ENCODE peak calls at places on chromosomes 2 and 18, in ten cellular contexts. One of them, this sample, is unnamed.

GRCh38 chr2:16677875-16678274 is 12.2 kb upstream of the CYRIA start:
- DNase-seq in A172: no peak
- DNase-seq in B cell: no peak
- DNase-seq in Ammon's horn: no peak
- DNase-seq in caudate nucleus: no peak
- DNase-seq in prostate gland: no peak
- DNase-seq in stimulated activated CD8-positive, alpha-beta memory T cell treated with anti-CD3 and anti-CD28 coated beads, Interleukin-15, amount 100 ng/mL, for 24 hours: no peak
- DNase-seq in AG08395: no peak
- DNase-seq in activated CD8-positive, alpha-beta memory T cell treated with anti-CD3 and anti-CD28 coated beads for 1 hour: no peak
- DNase-seq in GM23338: no peak
- DNase-seq in this sample: no peak

GRCh38 chr2:231987088-231987788 is 25.7 kb downstream of the DIS3L2 start:
- DNase-seq in GM23338: no peak
- DNase-seq in AG08395: peak; percentile 7
- DNase-seq in A172: no peak
- DNase-seq in Ammon's horn: no peak
- DNase-seq in stimulated activated CD8-positive, alpha-beta memory T cell treated with anti-CD3 and anti-CD28 coated beads, Interleukin-15, amount 100 ng/mL, for 24 hours: no peak
- DNase-seq in prostate gland: no peak
- DNase-seq in B cell: no peak
- DNase-seq in caudate nucleus: no peak
- DNase-seq in activated CD8-positive, alpha-beta memory T cell treated with anti-CD3 and anti-CD28 coated beads for 1 hour: no peak
- DNase-seq in this sample: no peak

GRCh38 chr18:21439453-21439852 is 161.1 kb downstream of the ESCO1 start:
- DNase-seq in prostate gland: no peak
- DNase-seq in activated CD8-positive, alpha-beta memory T cell treated with anti-CD3 and anti-CD28 coated beads for 1 hour: no peak
- DNase-seq in AG08395: peak; percentile 86
- DNase-seq in B cell: no peak
- DNase-seq in caudate nucleus: no peak
- DNase-seq in GM23338: no peak
- DNase-seq in Ammon's horn: no peak
- DNase-seq in stimulated activated CD8-positive, alpha-beta memory T cell treated with anti-CD3 and anti-CD28 coated beads, Interleukin-15, amount 100 ng/mL, for 24 hours: no peak
- DNase-seq in A172: peak; percentile 91
- DNase-seq in this sample: no peak

GRCh38 chr2:68994864-68995263 is 18.1 kb upstream of the ANTXR1 start:
- DNase-seq in caudate nucleus: no peak
- DNase-seq in activated CD8-positive, alpha-beta memory T cell treated with anti-CD3 and anti-CD28 coated beads for 1 hour: no peak
- DNase-seq in GM23338: no peak
- DNase-seq in stimulated activated CD8-positive, alpha-beta memory T cell treated with anti-CD3 and anti-CD28 coated beads, Interleukin-15, amount 100 ng/mL, for 24 hours: no peak
- DNase-seq in Ammon's horn: no peak
- DNase-seq in A172: peak; percentile 95
- DNase-seq in AG08395: peak; percentile 92
- DNase-seq in B cell: no peak
- DNase-seq in prostate gland: no peak
- DNase-seq in this sample: no peak

GRCh38 chr2:190804182-190804795 is 76.3 kb upstream of the GLS start:
- DNase-seq in B cell: no peak
- DNase-seq in caudate nucleus: no peak
- DNase-seq in AG08395: peak; percentile 31
- DNase-seq in stimulated activated CD8-positive, alpha-beta memory T cell treated with anti-CD3 and anti-CD28 coated beads, Interleukin-15, amount 100 ng/mL, for 24 hours: no peak
- DNase-seq in activated CD8-positive, alpha-beta memory T cell treated with anti-CD3 and anti-CD28 coated beads for 1 hour: no peak
- DNase-seq in A172: no peak
- DNase-seq in prostate gland: no peak
- DNase-seq in Ammon's horn: no peak
- DNase-seq in GM23338: peak; percentile 57
- DNase-seq in this sample: no peak

GRCh38 chr18:32351014-32351413 is 119.7 kb downstream of the GAREM1 start:
- DNase-seq in prostate gland: no peak
- DNase-seq in B cell: no peak
- DNase-seq in A172: no peak
- DNase-seq in activated CD8-positive, alpha-beta memory T cell treated with anti-CD3 and anti-CD28 coated beads for 1 hour: no peak
- DNase-seq in stimulated activated CD8-positive, alpha-beta memory T cell treated with anti-CD3 and anti-CD28 coated beads, Interleukin-15, amount 100 ng/mL, for 24 hours: no peak
- DNase-seq in AG08395: no peak
- DNase-seq in GM23338: no peak
- DNase-seq in caudate nucleus: no peak
- DNase-seq in Ammon's horn: no peak
- DNase-seq in this sample: no peak

GRCh38 chr18:210075-210474 is 51.7 kb downstream of the USP14 start:
- DNase-seq in prostate gland: no peak
- DNase-seq in AG08395: no peak
- DNase-seq in GM23338: no peak
- DNase-seq in A172: no peak
- DNase-seq in caudate nucleus: no peak
- DNase-seq in B cell: no peak
- DNase-seq in activated CD8-positive, alpha-beta memory T cell treated with anti-CD3 and anti-CD28 coated beads for 1 hour: no peak
- DNase-seq in stimulated activated CD8-positive, alpha-beta memory T cell treated with anti-CD3 and anti-CD28 coated beads, Interleukin-15, amount 100 ng/mL, for 24 hours: no peak
- DNase-seq in Ammon's horn: no peak
- DNase-seq in this sample: no peak

GRCh38 chr2:20697322-20697934 is 30.5 kb downstream of the GDF7 start:
- DNase-seq in B cell: no peak
- DNase-seq in activated CD8-positive, alpha-beta memory T cell treated with anti-CD3 and anti-CD28 coated beads for 1 hour: no peak
- DNase-seq in stimulated activated CD8-positive, alpha-beta memory T cell treated with anti-CD3 and anti-CD28 coated beads, Interleukin-15, amount 100 ng/mL, for 24 hours: no peak
- DNase-seq in GM23338: no peak
- DNase-seq in prostate gland: no peak
- DNase-seq in Ammon's horn: no peak
- DNase-seq in A172: no peak
- DNase-seq in AG08395: no peak
- DNase-seq in caudate nucleus: no peak
- DNase-seq in this sample: no peak

GRCh38 chr2:133513893-133514292 is 54.4 kb downstream of the NCKAP5 start:
- DNase-seq in prostate gland: no peak
- DNase-seq in Ammon's horn: no peak
- DNase-seq in B cell: no peak
- DNase-seq in AG08395: no peak
- DNase-seq in GM23338: no peak
- DNase-seq in stimulated activated CD8-positive, alpha-beta memory T cell treated with anti-CD3 and anti-CD28 coated beads, Interleukin-15, amount 100 ng/mL, for 24 hours: no peak
- DNase-seq in A172: no peak
- DNase-seq in activated CD8-positive, alpha-beta memory T cell treated with anti-CD3 and anti-CD28 coated beads for 1 hour: no peak
- DNase-seq in caudate nucleus: no peak
- DNase-seq in this sample: no peak

GRCh38 chr2:45009303-45009927 is at the start of gene SIX2:
- DNase-seq in B cell: no peak
- DNase-seq in activated CD8-positive, alpha-beta memory T cell treated with anti-CD3 and anti-CD28 coated beads for 1 hour: no peak
- DNase-seq in GM23338: peak; percentile 98
- DNase-seq in caudate nucleus: no peak
- DNase-seq in stimulated activated CD8-positive, alpha-beta memory T cell treated with anti-CD3 and anti-CD28 coated beads, Interleukin-15, amount 100 ng/mL, for 24 hours: no peak
- DNase-seq in Ammon's horn: peak; percentile 14
- DNase-seq in prostate gland: peak; percentile 95
- DNase-seq in A172: peak; percentile 30
- DNase-seq in AG08395: peak; percentile 97
- DNase-seq in this sample: peak; percentile 79

GRCh38 chr2:3605013-3605961 is 10.4 kb downstream of the COLEC11 start:
- DNase-seq in AG08395: no peak
- DNase-seq in GM23338: peak; percentile 24
- DNase-seq in stimulated activated CD8-positive, alpha-beta memory T cell treated with anti-CD3 and anti-CD28 coated beads, Interleukin-15, amount 100 ng/mL, for 24 hours: no peak
- DNase-seq in B cell: peak; percentile 59
- DNase-seq in A172: peak; percentile 26
- DNase-seq in caudate nucleus: no peak
- DNase-seq in prostate gland: no peak
- DNase-seq in Ammon's horn: no peak
- DNase-seq in activated CD8-positive, alpha-beta memory T cell treated with anti-CD3 and anti-CD28 coated beads for 1 hour: no peak
- DNase-seq in this sample: no peak

GRCh38 chr2:222708274-222708710 is 36.8 kb downstream of the MOGAT1 start:
- DNase-seq in stimulated activated CD8-positive, alpha-beta memory T cell treated with anti-CD3 and anti-CD28 coated beads, Interleukin-15, amount 100 ng/mL, for 24 hours: peak; percentile 58
- DNase-seq in A172: peak; percentile 57
- DNase-seq in GM23338: peak; percentile 83
- DNase-seq in prostate gland: peak; percentile 63
- DNase-seq in AG08395: peak; percentile 46
- DNase-seq in Ammon's horn: peak; percentile 86
- DNase-seq in activated CD8-positive, alpha-beta memory T cell treated with anti-CD3 and anti-CD28 coated beads for 1 hour: peak; percentile 65
- DNase-seq in B cell: peak; percentile 47
- DNase-seq in caudate nucleus: peak; percentile 22
- DNase-seq in this sample: peak; percentile 54

GRCh38 chr2:120684225-120684624 is 51.4 kb upstream of the GLI2 start:
- DNase-seq in GM23338: no peak
- DNase-seq in B cell: no peak
- DNase-seq in caudate nucleus: no peak
- DNase-seq in Ammon's horn: no peak
- DNase-seq in prostate gland: no peak
- DNase-seq in activated CD8-positive, alpha-beta memory T cell treated with anti-CD3 and anti-CD28 coated beads for 1 hour: no peak
- DNase-seq in AG08395: peak; percentile 35
- DNase-seq in A172: no peak
- DNase-seq in stimulated activated CD8-positive, alpha-beta memory T cell treated with anti-CD3 and anti-CD28 coated beads, Interleukin-15, amount 100 ng/mL, for 24 hours: no peak
- DNase-seq in this sample: no peak

GRCh38 chr2:62344472-62344871 is 148.6 kb downstream of the B3GNT2 start:
- DNase-seq in caudate nucleus: no peak
- DNase-seq in AG08395: no peak
- DNase-seq in prostate gland: no peak
- DNase-seq in A172: no peak
- DNase-seq in stimulated activated CD8-positive, alpha-beta memory T cell treated with anti-CD3 and anti-CD28 coated beads, Interleukin-15, amount 100 ng/mL, for 24 hours: no peak
- DNase-seq in B cell: no peak
- DNase-seq in activated CD8-positive, alpha-beta memory T cell treated with anti-CD3 and anti-CD28 coated beads for 1 hour: no peak
- DNase-seq in GM23338: no peak
- DNase-seq in Ammon's horn: no peak
- DNase-seq in this sample: no peak

GRCh38 chr2:231260442-231260841 is 62.0 kb downstream of the ARMC9 start:
- DNase-seq in activated CD8-positive, alpha-beta memory T cell treated with anti-CD3 and anti-CD28 coated beads for 1 hour: no peak
- DNase-seq in Ammon's horn: no peak
- DNase-seq in stimulated activated CD8-positive, alpha-beta memory T cell treated with anti-CD3 and anti-CD28 coated beads, Interleukin-15, amount 100 ng/mL, for 24 hours: no peak
- DNase-seq in AG08395: peak; percentile 40
- DNase-seq in prostate gland: no peak
- DNase-seq in B cell: no peak
- DNase-seq in A172: peak; percentile 69
- DNase-seq in GM23338: peak; percentile 25
- DNase-seq in caudate nucleus: no peak
- DNase-seq in this sample: no peak

GRCh38 chr2:34627003-34627402 is 1027.9 kb upstream of the FAM98A start:
- DNase-seq in AG08395: no peak
- DNase-seq in caudate nucleus: no peak
- DNase-seq in Ammon's horn: no peak
- DNase-seq in A172: no peak
- DNase-seq in GM23338: no peak
- DNase-seq in B cell: no peak
- DNase-seq in activated CD8-positive, alpha-beta memory T cell treated with anti-CD3 and anti-CD28 coated beads for 1 hour: no peak
- DNase-seq in prostate gland: no peak
- DNase-seq in stimulated activated CD8-positive, alpha-beta memory T cell treated with anti-CD3 and anti-CD28 coated beads, Interleukin-15, amount 100 ng/mL, for 24 hours: no peak
- DNase-seq in this sample: no peak

GRCh38 chr2:45647986-45648520 is 3.4 kb upstream of the PRKCE start:
- DNase-seq in A172: no peak
- DNase-seq in activated CD8-positive, alpha-beta memory T cell treated with anti-CD3 and anti-CD28 coated beads for 1 hour: no peak
- DNase-seq in GM23338: no peak
- DNase-seq in prostate gland: no peak
- DNase-seq in caudate nucleus: no peak
- DNase-seq in stimulated activated CD8-positive, alpha-beta memory T cell treated with anti-CD3 and anti-CD28 coated beads, Interleukin-15, amount 100 ng/mL, for 24 hours: no peak
- DNase-seq in Ammon's horn: no peak
- DNase-seq in AG08395: no peak
- DNase-seq in B cell: no peak
- DNase-seq in this sample: no peak

GRCh38 chr18:50446629-50447028 is 71.8 kb downstream of the SKA1 start:
- DNase-seq in AG08395: no peak
- DNase-seq in A172: no peak
- DNase-seq in B cell: no peak
- DNase-seq in caudate nucleus: no peak
- DNase-seq in prostate gland: no peak
- DNase-seq in activated CD8-positive, alpha-beta memory T cell treated with anti-CD3 and anti-CD28 coated beads for 1 hour: no peak
- DNase-seq in GM23338: peak; percentile 8
- DNase-seq in Ammon's horn: no peak
- DNase-seq in stimulated activated CD8-positive, alpha-beta memory T cell treated with anti-CD3 and anti-CD28 coated beads, Interleukin-15, amount 100 ng/mL, for 24 hours: no peak
- DNase-seq in this sample: no peak